ENCODE peak calls at places on chromosomes 2 and 18, in ten cellular contexts. A is activated naive CD4-positive, alpha-beta T cell; N is left colon; T is heart left ventricle; J is GM04504; E is activated T-cell treated with anti-CD3 and anti-CD28 coated beads, Interleukin-2, amount 50 U/mL, for 4 hours; M is M059J; F is NCI-H2029 treated with DMSO at 0.1 percent for 48 hours; D is GM03348; U is 8988T. O is an unnamed sample.

GRCh38 chr18:79583426-79583825 is 96.2 kb upstream of the CTDP1 start:
- DNase-seq in A (no peak), N (no peak), T (peak), J (no peak), E (no peak), M (no peak), F (no peak), D (no peak), U (no peak), O (no peak)

GRCh38 chr2:240249423-240250149 is 109.1 kb upstream of the OTOS start:
- DNase-seq in A (no peak), N (peak), T (peak), J (no peak), E (no peak), M (no peak), F (no peak), D (peak), U (no peak), O (no peak)

GRCh38 chr2:233974530-233975071 is 57.4 kb downstream of the TRPM8 start:
- DNase-seq in A (no peak), N (no peak), T (peak), J (peak), E (no peak), M (peak), F (no peak), D (peak), U (peak), O (no peak)

GRCh38 chr2:72144412-72144745 is 3.3 kb downstream of the CYP26B1 start:
- DNase-seq in A (no peak), N (no peak), T (peak), J (no peak), E (no peak), M (peak), F (no peak), D (no peak), U (no peak), O (peak)

GRCh38 chr2:221361633-221362032 is 210.5 kb downstream of the EPHA4 start:
- DNase-seq in A (no peak), N (no peak), T (no peak), J (no peak), E (no peak), M (no peak), F (no peak), D (no peak), U (no peak), O (no peak)

GRCh38 chr2:173644146-173644545 is 289.5 kb downstream of the CDCA7 start:
- DNase-seq in A (no peak), N (no peak), T (no peak), J (peak), E (no peak), M (peak), F (no peak), D (peak), U (no peak), O (no peak)

GRCh38 chr2:65329551-65329950 is 101.9 kb downstream of the ACTR2 start:
- DNase-seq in A (no peak), N (no peak), T (no peak), J (no peak), E (no peak), M (no peak), F (no peak), D (no peak), U (no peak), O (no peak)

GRCh38 chr2:201904529-201905420 is 98.4 kb downstream of the CDK15 start:
- DNase-seq in A (no peak), N (no peak), T (no peak), J (no peak), E (no peak), M (no peak), F (no peak), D (no peak), U (no peak), O (no peak)

GRCh38 chr2:55115795-55116597 is 65.7 kb upstream of the RTN4 start:
- DNase-seq in A (no peak), N (no peak), T (no peak), J (no peak), E (no peak), M (peak), F (no peak), D (no peak), U (no peak), O (no peak)

GRCh38 chr2:131104487-131105155 is 515 bp upstream of the PLEKHB2 start:
- DNase-seq in A (peak), N (peak), T (peak), J (peak), E (peak), M (peak), F (peak), D (peak), U (no peak), O (peak)

O was measured in left cardiac atrium.